ENCODE peak calls at places on chromosomes 2 and 18, in seven cellular contexts. One of them, this sample, is unnamed.
A peak's percentile ranks its signal among the peaks of the same experiment; 100 is the strongest.

GRCh38 chr2:15498554-15498953 is 62.6 kb downstream of the NBAS start:
- DNase-seq in NCI-H1092: no peak
- DNase-seq in NCI-H446 treated with DMSO at 0.1 percent for 48 hours: no peak
- DNase-seq in GDM1: peak; percentile 16
- DNase-seq in T follicular helper cell: no peak
- DNase-seq in germinal center: no peak
- DNase-seq in CD8-positive, alpha-beta memory T cell: no peak
- DNase-seq in this sample: no peak

GRCh38 chr2:11688222-11689069 is 18.5 kb upstream of the NTSR2 start:
- DNase-seq in NCI-H1092: peak; percentile 10
- DNase-seq in NCI-H446 treated with DMSO at 0.1 percent for 48 hours: no peak
- DNase-seq in GDM1: peak; percentile 76
- DNase-seq in T follicular helper cell: peak; percentile 68
- DNase-seq in germinal center: peak; percentile 90
- DNase-seq in CD8-positive, alpha-beta memory T cell: peak; percentile 75
- DNase-seq in this sample: peak; percentile 90

GRCh38 chr2:66498597-66498910 is 63.6 kb downstream of the MEIS1 start:
- DNase-seq in NCI-H1092: no peak
- DNase-seq in NCI-H446 treated with DMSO at 0.1 percent for 48 hours: no peak
- DNase-seq in GDM1: no peak
- DNase-seq in T follicular helper cell: no peak
- DNase-seq in germinal center: no peak
- DNase-seq in CD8-positive, alpha-beta memory T cell: no peak
- DNase-seq in this sample: no peak

GRCh38 chr2:25590921-25591505 is 82.4 kb downstream of the DTNB start:
- DNase-seq in NCI-H1092: no peak
- DNase-seq in NCI-H446 treated with DMSO at 0.1 percent for 48 hours: no peak
- DNase-seq in GDM1: no peak
- DNase-seq in T follicular helper cell: no peak
- DNase-seq in germinal center: no peak
- DNase-seq in CD8-positive, alpha-beta memory T cell: no peak
- DNase-seq in this sample: no peak

GRCh38 chr2:221546505-221547225 is 25.4 kb downstream of the EPHA4 start:
- DNase-seq in NCI-H1092: no peak
- DNase-seq in NCI-H446 treated with DMSO at 0.1 percent for 48 hours: no peak
- DNase-seq in GDM1: no peak
- DNase-seq in T follicular helper cell: no peak
- DNase-seq in germinal center: no peak
- DNase-seq in CD8-positive, alpha-beta memory T cell: no peak
- DNase-seq in this sample: no peak

GRCh38 chr2:171018522-171018921 is 89.5 kb downstream of the GORASP2 start:
- DNase-seq in NCI-H1092: no peak
- DNase-seq in NCI-H446 treated with DMSO at 0.1 percent for 48 hours: no peak
- DNase-seq in GDM1: no peak
- DNase-seq in T follicular helper cell: no peak
- DNase-seq in germinal center: no peak
- DNase-seq in CD8-positive, alpha-beta memory T cell: no peak
- DNase-seq in this sample: no peak

GRCh38 chr2:200985806-200986205 is 22.3 kb upstream of the ORC2 start:
- DNase-seq in NCI-H1092: no peak
- DNase-seq in NCI-H446 treated with DMSO at 0.1 percent for 48 hours: no peak
- DNase-seq in GDM1: no peak
- DNase-seq in T follicular helper cell: no peak
- DNase-seq in germinal center: no peak
- DNase-seq in CD8-positive, alpha-beta memory T cell: no peak
- DNase-seq in this sample: no peak

GRCh38 chr2:232444409-232445148 is 11.4 kb upstream of the ALPI start:
- DNase-seq in NCI-H1092: no peak
- DNase-seq in NCI-H446 treated with DMSO at 0.1 percent for 48 hours: peak; percentile 1
- DNase-seq in GDM1: peak; percentile 28
- DNase-seq in T follicular helper cell: peak; percentile 50
- DNase-seq in germinal center: peak; percentile 67
- DNase-seq in CD8-positive, alpha-beta memory T cell: peak; percentile 39
- DNase-seq in this sample: peak; percentile 57

GRCh38 chr18:27298215-27298804 is 113.2 kb upstream of the CHST9 start:
- DNase-seq in NCI-H1092: no peak
- DNase-seq in NCI-H446 treated with DMSO at 0.1 percent for 48 hours: no peak
- DNase-seq in GDM1: no peak
- DNase-seq in T follicular helper cell: no peak
- DNase-seq in germinal center: no peak
- DNase-seq in CD8-positive, alpha-beta memory T cell: no peak
- DNase-seq in this sample: no peak

GRCh38 chr2:138516030-138516704 is 14.6 kb downstream of the SPOPL start:
- DNase-seq in NCI-H1092: no peak
- DNase-seq in NCI-H446 treated with DMSO at 0.1 percent for 48 hours: no peak
- DNase-seq in GDM1: no peak
- DNase-seq in T follicular helper cell: no peak
- DNase-seq in germinal center: no peak
- DNase-seq in CD8-positive, alpha-beta memory T cell: peak; percentile 31
- DNase-seq in this sample: no peak

GRCh38 chr2:239826786-239827510 is 198.2 kb downstream of the NDUFA10 start:
- DNase-seq in NCI-H1092: no peak
- DNase-seq in NCI-H446 treated with DMSO at 0.1 percent for 48 hours: no peak
- DNase-seq in GDM1: no peak
- DNase-seq in T follicular helper cell: no peak
- DNase-seq in germinal center: no peak
- DNase-seq in CD8-positive, alpha-beta memory T cell: no peak
- DNase-seq in this sample: no peak

GRCh38 chr18:42048150-42048549 is 93.1 kb downstream of the PIK3C3 start:
- DNase-seq in NCI-H1092: no peak
- DNase-seq in NCI-H446 treated with DMSO at 0.1 percent for 48 hours: no peak
- DNase-seq in GDM1: no peak
- DNase-seq in T follicular helper cell: no peak
- DNase-seq in germinal center: no peak
- DNase-seq in CD8-positive, alpha-beta memory T cell: no peak
- DNase-seq in this sample: no peak